ENCODE peak calls at places on chromosomes 16 and 17, in four cellular contexts. T is A549, Y is stomach, B is breast epithelium. M is an unnamed sample.

GRCh38 chr17:15348030-15348429 is 6.6 kb upstream of the TEKT3 start:
- DNase-seq in B (no peak), T (peak; percentile 67), Y (no peak), M (peak; percentile 89)

GRCh38 chr17:17063546-17064122 is 21.4 kb downstream of the MPRIP start:
- DNase-seq in Y (peak; percentile 39), T (peak; percentile 56), B (peak; percentile 53), M (no peak)

GRCh38 chr16:16062023-16062932 is 112.9 kb downstream of the ABCC1 start:
- DNase-seq in T (no peak), B (no peak), Y (no peak), M (no peak)

GRCh38 chr16:56880685-56881084 is 15.7 kb downstream of the SLC12A3 start:
- DNase-seq in T (no peak), Y (no peak), B (no peak), M (no peak)

GRCh38 chr16:3950343-3951193 is 70.1 kb upstream of the CREBBP start:
- DNase-seq in Y (peak; percentile 54), T (peak; percentile 52), B (peak; percentile 53), M (peak; percentile 44)

GRCh38 chr17:64166876-64167275 is 36.9 kb upstream of the ERN1 start:
- DNase-seq in T (no peak), Y (no peak), B (no peak), M (no peak)

GRCh38 chr17:61878984-61879612 is 15.8 kb upstream of the BRIP1 start:
- DNase-seq in Y (no peak), T (no peak), B (no peak), M (no peak)

GRCh38 chr17:17227608-17228520 is 9.1 kb downstream of the FLCN start:
- DNase-seq in B (peak; percentile 32), Y (peak; percentile 67), T (no peak), M (no peak)

GRCh38 chr16:85479972-85480726 is 133.0 kb upstream of the GSE1 start:
- DNase-seq in T (peak; percentile 67), B (no peak), Y (peak; percentile 72), M (peak; percentile 72)

GRCh38 chr16:10178079-10178478 is 4.1 kb downstream of the GRIN2A start:
- DNase-seq in B (no peak), Y (no peak), T (no peak), M (no peak)

GRCh38 chr17:39306509-39307212 is 80.9 kb upstream of the STAC2 start:
- DNase-seq in T (no peak), Y (no peak), B (no peak), M (no peak)

GRCh38 chr17:83179811-83180210 is 100.4 kb downstream of the METRNL start:
- DNase-seq in Y (no peak), B (no peak), T (no peak), M (no peak)

GRCh38 chr16:80580109-80580832 is 39.5 kb downstream of the DYNLRB2 start:
- DNase-seq in T (peak; percentile 4), B (no peak), Y (no peak), M (no peak)
- TF ChIP-seq CTCF in T (no peak), B (no peak), Y (no peak), M (no peak)

GRCh38 chr17:45296003-45296832 is 20.6 kb downstream of the MAP3K14 start:
- DNase-seq in T (no peak), B (no peak), Y (no peak), M (no peak)

GRCh38 chr17:45300060-45300751 is 16.6 kb downstream of the MAP3K14 start:
- DNase-seq in Y (no peak), T (no peak), B (no peak), M (no peak)

GRCh38 chr17:45296833-45297124 is 20.0 kb downstream of the MAP3K14 start:
- DNase-seq in B (no peak), Y (no peak), T (no peak), M (peak; percentile 79)

GRCh38 chr17:45299311-45299710 is 17.5 kb downstream of the MAP3K14 start:
- DNase-seq in B (no peak), T (no peak), Y (no peak), M (no peak)

GRCh38 chr17:45298546-45299285 is 18.1 kb downstream of the MAP3K14 start:
- DNase-seq in T (no peak), B (no peak), Y (no peak), M (no peak)
- H3K4me1 ChIP-seq in T (peaks cover 97% of the 10 kb centered on the region), B (peaks cover 4% of the 10 kb centered on the region), Y (peaks cover 83% of the 10 kb centered on the region), M (peaks cover 36% of the 10 kb centered on the region)

GRCh38 chr16:24805484-24805883 is 40.3 kb upstream of the SLC5A11 start:
- DNase-seq in T (no peak), Y (no peak), B (no peak), M (no peak)

GRCh38 chr16:24801761-24802302 is 43.9 kb upstream of the SLC5A11 start:
- DNase-seq in T (no peak), B (no peak), Y (no peak), M (no peak)

DNA sequence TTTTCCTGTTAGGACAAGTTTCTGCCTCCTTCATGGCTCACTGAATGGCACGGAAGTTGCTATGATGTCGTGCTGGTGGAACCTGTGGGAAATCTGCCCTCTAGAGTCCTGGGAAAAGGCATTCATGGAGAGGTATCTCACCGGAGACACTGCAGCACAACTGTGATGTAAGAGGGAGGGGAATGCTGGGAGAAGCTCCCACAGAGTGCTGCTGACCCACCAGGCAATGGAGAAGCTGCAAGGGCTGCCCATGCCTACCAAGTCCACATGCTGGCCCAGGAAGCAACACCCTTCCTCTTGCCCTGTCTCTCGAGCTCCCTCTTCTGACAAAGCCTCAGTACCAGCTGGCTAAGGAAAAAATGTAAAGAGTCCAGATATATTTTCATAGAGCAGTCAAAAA is 45.2 kb upstream of the SLC5A11 start:
- DNase-seq in T (peak; percentile 75), B (no peak), Y (no peak), M (no peak)
- TF ChIP-seq CTCF in T (peak; percentile 61), B (no peak), Y (no peak), M (no peak)

GRCh38 chr17:80927791-80928216 is 63.8 kb upstream of the CHMP6 start:
- DNase-seq in Y (no peak), B (no peak), T (no peak), M (no peak)
- H3K4me1 ChIP-seq in Y (no peaks in the 10 kb centered on the region), B (no peaks in the 10 kb centered on the region), T (no peaks in the 10 kb centered on the region), M (no peaks in the 10 kb centered on the region)

GRCh38 chr17:53949473-53950090 is 126.9 kb downstream of the KIF2B start:
- DNase-seq in Y (no peak), B (no peak), T (no peak), M (no peak)

GRCh38 chr17:53948323-53948722 is 125.6 kb downstream of the KIF2B start:
- DNase-seq in T (no peak), B (no peak), Y (no peak), M (no peak)

GRCh38 chr17:53950858-53951250 is 128.1 kb downstream of the KIF2B start:
- DNase-seq in B (no peak), T (no peak), Y (no peak), M (no peak)

GRCh38 chr17:53950207-53950857 is 127.6 kb downstream of the KIF2B start:
- DNase-seq in B (no peak), Y (no peak), T (peak; percentile 19), M (no peak)
- TF ChIP-seq CTCF in B (no peak), Y (no peak), T (no peak), M (no peak)

GRCh38 chr17:21001111-21001812 is 41.5 kb downstream of the USP22 start:
- DNase-seq in T (no peak), Y (no peak), B (no peak), M (no peak)
- H3K4me1 ChIP-seq in T (peaks cover 9% of the 10 kb centered on the region), Y (peaks cover 32% of the 10 kb centered on the region), B (no peaks in the 10 kb centered on the region), M (no peaks in the 10 kb centered on the region)

GRCh38 chr17:27343294-27343693 is 49.4 kb downstream of the WSB1 start:
- DNase-seq in T (no peak), Y (no peak), B (no peak), M (no peak)
- TF ChIP-seq CTCF in T (no peak), Y (no peak), B (no peak), M (no peak)

DNA sequence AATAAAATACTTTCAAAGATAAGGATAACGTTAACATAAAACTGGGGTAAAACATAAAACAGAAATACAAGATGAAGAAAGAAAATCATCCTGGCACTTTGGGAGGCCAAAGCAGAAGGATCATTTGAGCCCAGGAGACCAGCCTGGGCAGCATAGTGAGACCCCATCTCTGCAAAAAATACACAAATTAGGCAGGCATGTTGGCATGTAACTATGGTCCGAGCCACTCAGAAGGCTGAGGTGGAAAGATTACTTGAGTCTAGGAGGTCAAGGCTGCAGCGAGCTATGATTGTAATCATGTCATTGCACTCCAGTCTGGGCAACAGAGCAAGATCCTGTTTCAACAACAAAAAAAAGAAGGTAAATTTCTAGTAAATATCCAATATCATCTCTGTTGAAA is 19.6 kb downstream of the TAT start:
- DNase-seq in Y (no peak), B (no peak), T (no peak), M (no peak)
- H3K4me1 ChIP-seq in Y (no peaks in the 10 kb centered on the region), B (no peaks in the 10 kb centered on the region), T (no peaks in the 10 kb centered on the region), M (no peaks in the 10 kb centered on the region)

GRCh38 chr16:83886199-83886971 is 12.5 kb upstream of the MLYCD start:
- DNase-seq in Y (no peak), B (no peak), T (no peak), M (no peak)

GRCh38 chr16:83887564-83887963 is 11.4 kb upstream of the MLYCD start:
- DNase-seq in B (no peak), Y (no peak), T (no peak), M (no peak)

GRCh38 chr16:83890359-83890758 is 8.6 kb upstream of the MLYCD start:
- DNase-seq in T (no peak), B (no peak), Y (no peak), M (no peak)

GRCh38 chr16:83888672-83889044 is 10.3 kb upstream of the MLYCD start:
- DNase-seq in T (no peak), Y (no peak), B (no peak), M (no peak)

GRCh38 chr16:83887088-83887487 is 11.8 kb upstream of the MLYCD start:
- DNase-seq in B (no peak), Y (peak; percentile 46), T (peak; percentile 53), M (no peak)
- TF ChIP-seq CTCF in B (no peak), Y (no peak), T (peak; percentile 46), M (no peak)

M was measured in colonic mucosa.